ENCODE peak calls at places on chromosomes 13 and 19, in four cellular contexts. One of them, this sample, is unnamed.

GRCh38 chr19:31338069-31338767 is 11.0 kb downstream of the TSHZ3 start:
- DNase-seq in CD4-positive, alpha-beta T cell: no peak
- DNase-seq in lung: no peak
- DNase-seq in breast epithelium: no peak
- DNase-seq in this sample: no peak

GRCh38 chr19:48741222-48741999 is 1.0 kb upstream of the RASIP1 start:
- DNase-seq in CD4-positive, alpha-beta T cell: no peak
- DNase-seq in lung: no peak
- DNase-seq in breast epithelium: no peak
- DNase-seq in this sample: no peak

GRCh38 chr13:94178625-94179244 is 300.7 kb downstream of the DCT start:
- DNase-seq in CD4-positive, alpha-beta T cell: no peak
- DNase-seq in lung: no peak
- DNase-seq in breast epithelium: no peak
- DNase-seq in this sample: no peak

GRCh38 chr19:16654621-16655020 is 5.3 kb downstream of the SMIM7 start:
- DNase-seq in CD4-positive, alpha-beta T cell: no peak
- DNase-seq in lung: no peak
- DNase-seq in breast epithelium: no peak
- DNase-seq in this sample: no peak

GRCh38 chr19:18109731-18110671 is 12.4 kb downstream of the MAST3 start:
- DNase-seq in CD4-positive, alpha-beta T cell: peak; percentile 63
- DNase-seq in lung: peak; percentile 54
- DNase-seq in breast epithelium: no peak
- DNase-seq in this sample: peak; percentile 68

GRCh38 chr13:113383089-113383488 is 19.2 kb upstream of the GRTP1 start:
- DNase-seq in CD4-positive, alpha-beta T cell: no peak
- DNase-seq in lung: no peak
- DNase-seq in breast epithelium: no peak
- DNase-seq in this sample: no peak

GRCh38 chr13:23617551-23618014 is 47.4 kb downstream of the TNFRSF19 start:
- DNase-seq in CD4-positive, alpha-beta T cell: no peak
- DNase-seq in lung: no peak
- DNase-seq in breast epithelium: no peak
- DNase-seq in this sample: no peak

GRCh38 chr13:46666727-46667456 is 113.9 kb downstream of the LRCH1 start:
- DNase-seq in CD4-positive, alpha-beta T cell: no peak
- DNase-seq in lung: no peak
- DNase-seq in breast epithelium: no peak
- DNase-seq in this sample: no peak

GRCh38 chr13:113052206-113052605 is 53.4 kb upstream of the F7 start:
- DNase-seq in CD4-positive, alpha-beta T cell: no peak
- DNase-seq in lung: no peak
- DNase-seq in breast epithelium: no peak
- DNase-seq in this sample: no peak

GRCh38 chr13:78625384-78625783 is 22.0 kb upstream of the POU4F1 start:
- DNase-seq in CD4-positive, alpha-beta T cell: no peak
- DNase-seq in lung: no peak
- DNase-seq in breast epithelium: no peak
- DNase-seq in this sample: no peak

GRCh38 chr19:632228-633067 is 889 bp downstream of the POLRMT start:
- DNase-seq in CD4-positive, alpha-beta T cell: no peak
- DNase-seq in lung: no peak
- DNase-seq in breast epithelium: no peak
- DNase-seq in this sample: no peak

GRCh38 chr13:61470801-61471200 is 55.2 kb upstream of the PCDH20 start:
- DNase-seq in CD4-positive, alpha-beta T cell: no peak
- DNase-seq in lung: no peak
- DNase-seq in breast epithelium: no peak
- DNase-seq in this sample: no peak

GRCh38 chr19:39438270-39438934 is 2.7 kb upstream of the RPS16 start:
- DNase-seq in CD4-positive, alpha-beta T cell: no peak
- DNase-seq in lung: no peak
- DNase-seq in breast epithelium: no peak
- DNase-seq in this sample: no peak

GRCh38 chr19:2477141-2477710 is 1.3 kb downstream of the GADD45B start:
- DNase-seq in CD4-positive, alpha-beta T cell: peak; percentile 54
- DNase-seq in lung: peak; percentile 48
- DNase-seq in breast epithelium: no peak
- DNase-seq in this sample: peak; percentile 27

GRCh38 chr13:45941261-45941660 is 89.7 kb upstream of the SIAH3 start:
- DNase-seq in CD4-positive, alpha-beta T cell: no peak
- DNase-seq in lung: no peak
- DNase-seq in breast epithelium: no peak
- DNase-seq in this sample: no peak

GRCh38 chr19:56841194-56841546 is 644 bp upstream of the PEG3 start:
- DNase-seq in CD4-positive, alpha-beta T cell: no peak
- DNase-seq in lung: no peak
- DNase-seq in breast epithelium: no peak
- DNase-seq in this sample: no peak

GRCh38 chr19:16754207-16754806 is 34.7 kb downstream of the NWD1 start:
- DNase-seq in CD4-positive, alpha-beta T cell: no peak
- DNase-seq in lung: no peak
- DNase-seq in breast epithelium: no peak
- DNase-seq in this sample: no peak

GRCh38 chr13:73865027-73865426 is 269.2 kb downstream of the KLF12 start:
- DNase-seq in CD4-positive, alpha-beta T cell: no peak
- DNase-seq in lung: no peak
- DNase-seq in breast epithelium: no peak
- DNase-seq in this sample: no peak

GRCh38 chr13:73874460-73874859 is 259.7 kb downstream of the KLF12 start:
- DNase-seq in CD4-positive, alpha-beta T cell: no peak
- DNase-seq in lung: no peak
- DNase-seq in breast epithelium: no peak
- DNase-seq in this sample: no peak

GRCh38 chr13:73870970-73871935 is 263.0 kb downstream of the KLF12 start:
- DNase-seq in CD4-positive, alpha-beta T cell: no peak
- DNase-seq in lung: no peak
- DNase-seq in breast epithelium: no peak
- DNase-seq in this sample: no peak

GRCh38 chr13:73872397-73872796 is 261.8 kb downstream of the KLF12 start:
- DNase-seq in CD4-positive, alpha-beta T cell: no peak
- DNase-seq in lung: no peak
- DNase-seq in breast epithelium: no peak
- DNase-seq in this sample: no peak

GRCh38 chr13:73870036-73870741 is 264.0 kb downstream of the KLF12 start:
- DNase-seq in CD4-positive, alpha-beta T cell: no peak
- DNase-seq in lung: no peak
- DNase-seq in breast epithelium: no peak
- DNase-seq in this sample: no peak
- H3K27ac ChIP-seq in CD4-positive, alpha-beta T cell: no peak overlapping the region
- H3K27ac ChIP-seq in lung: peak overlapping the region; percentile 2
- H3K27ac ChIP-seq in breast epithelium: no peak overlapping the region
- H3K27ac ChIP-seq in this sample: no peak overlapping the region

DNA sequence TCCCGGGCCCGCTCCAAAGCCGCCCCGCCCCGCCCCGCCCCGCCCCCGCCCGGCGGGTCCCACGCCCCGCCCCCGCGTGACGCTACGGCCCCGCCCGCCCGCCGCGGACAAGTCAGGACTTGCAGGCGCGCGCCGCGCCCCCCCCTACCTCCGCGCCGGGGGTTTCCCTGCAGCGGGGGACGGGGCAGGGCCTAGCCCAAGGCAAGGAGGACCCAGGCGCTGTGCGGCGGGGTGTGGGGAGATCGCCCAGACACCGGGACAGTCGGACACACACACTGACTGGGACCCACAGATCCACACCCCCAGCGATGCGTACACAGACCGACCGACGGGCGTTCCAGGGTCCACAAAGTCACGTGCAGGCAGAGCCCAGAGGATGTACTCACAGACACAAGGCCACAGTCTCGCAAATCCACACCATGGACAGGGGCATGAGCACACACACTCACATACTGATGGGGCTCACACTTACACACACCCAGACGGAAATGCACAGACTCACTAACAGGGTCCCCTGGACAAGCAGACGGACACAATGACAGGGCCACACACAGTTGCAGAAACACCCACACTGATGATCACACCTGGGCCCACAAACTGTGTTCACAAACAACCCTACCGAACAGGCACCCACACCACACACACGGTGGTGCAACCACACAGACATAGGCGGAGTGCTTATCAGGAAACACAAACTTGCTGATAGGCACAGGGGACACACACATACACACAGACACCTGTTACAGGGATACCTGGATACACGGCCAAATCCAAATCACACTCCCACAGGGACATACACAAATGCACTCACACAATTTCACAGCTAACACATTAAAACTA is 436 bp upstream of the BBC3 start:
- DNase-seq in CD4-positive, alpha-beta T cell: peak; percentile 92
- DNase-seq in lung: peak; percentile 86
- DNase-seq in breast epithelium: peak; percentile 83
- DNase-seq in this sample: peak; percentile 51
- H3K27ac ChIP-seq in CD4-positive, alpha-beta T cell: no peak overlapping the region
- H3K27ac ChIP-seq in lung: no peak overlapping the region
- H3K27ac ChIP-seq in breast epithelium: peak overlapping the region; percentile 100
- H3K27ac ChIP-seq in this sample: peak overlapping the region; percentile 81

DNA sequence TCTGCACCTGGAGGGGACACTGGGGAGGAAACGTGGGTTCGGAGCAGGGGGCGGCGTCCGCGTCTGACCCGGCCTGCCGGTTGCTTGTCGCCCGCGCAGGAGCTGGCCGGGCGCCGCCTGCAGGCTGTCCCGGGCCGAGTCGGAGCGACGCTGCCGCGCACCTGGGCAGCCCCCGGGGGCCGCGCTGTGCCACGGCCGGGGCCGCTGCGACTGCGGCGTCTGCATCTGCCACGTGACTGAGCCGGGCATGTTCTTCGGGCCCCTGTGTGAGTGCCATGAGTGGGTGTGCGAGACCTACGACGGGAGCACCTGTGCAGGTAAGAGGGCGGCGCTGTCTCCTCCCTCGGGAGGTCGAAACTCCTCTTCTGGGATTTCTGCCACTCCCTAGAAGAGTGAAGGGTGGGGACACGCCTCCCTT is 1.3 kb downstream of the ITGBL1 start:
- DNase-seq in CD4-positive, alpha-beta T cell: no peak
- DNase-seq in lung: peak; percentile 32
- DNase-seq in breast epithelium: peak; percentile 41
- DNase-seq in this sample: no peak
- H3K27ac ChIP-seq in CD4-positive, alpha-beta T cell: no peak overlapping the region
- H3K27ac ChIP-seq in lung: no peak overlapping the region
- H3K27ac ChIP-seq in breast epithelium: peak overlapping the region; percentile 45
- H3K27ac ChIP-seq in this sample: no peak overlapping the region

GRCh38 chr19:50332014-50332263 is 2.8 kb upstream of the KCNC3 start:
- DNase-seq in CD4-positive, alpha-beta T cell: no peak
- DNase-seq in lung: no peak
- DNase-seq in breast epithelium: no peak
- DNase-seq in this sample: no peak
- H3K27ac ChIP-seq in CD4-positive, alpha-beta T cell: no peak overlapping the region
- H3K27ac ChIP-seq in lung: no peak overlapping the region
- H3K27ac ChIP-seq in breast epithelium: peak overlapping the region; percentile 88
- H3K27ac ChIP-seq in this sample: peak overlapping the region; percentile 94

DNA sequence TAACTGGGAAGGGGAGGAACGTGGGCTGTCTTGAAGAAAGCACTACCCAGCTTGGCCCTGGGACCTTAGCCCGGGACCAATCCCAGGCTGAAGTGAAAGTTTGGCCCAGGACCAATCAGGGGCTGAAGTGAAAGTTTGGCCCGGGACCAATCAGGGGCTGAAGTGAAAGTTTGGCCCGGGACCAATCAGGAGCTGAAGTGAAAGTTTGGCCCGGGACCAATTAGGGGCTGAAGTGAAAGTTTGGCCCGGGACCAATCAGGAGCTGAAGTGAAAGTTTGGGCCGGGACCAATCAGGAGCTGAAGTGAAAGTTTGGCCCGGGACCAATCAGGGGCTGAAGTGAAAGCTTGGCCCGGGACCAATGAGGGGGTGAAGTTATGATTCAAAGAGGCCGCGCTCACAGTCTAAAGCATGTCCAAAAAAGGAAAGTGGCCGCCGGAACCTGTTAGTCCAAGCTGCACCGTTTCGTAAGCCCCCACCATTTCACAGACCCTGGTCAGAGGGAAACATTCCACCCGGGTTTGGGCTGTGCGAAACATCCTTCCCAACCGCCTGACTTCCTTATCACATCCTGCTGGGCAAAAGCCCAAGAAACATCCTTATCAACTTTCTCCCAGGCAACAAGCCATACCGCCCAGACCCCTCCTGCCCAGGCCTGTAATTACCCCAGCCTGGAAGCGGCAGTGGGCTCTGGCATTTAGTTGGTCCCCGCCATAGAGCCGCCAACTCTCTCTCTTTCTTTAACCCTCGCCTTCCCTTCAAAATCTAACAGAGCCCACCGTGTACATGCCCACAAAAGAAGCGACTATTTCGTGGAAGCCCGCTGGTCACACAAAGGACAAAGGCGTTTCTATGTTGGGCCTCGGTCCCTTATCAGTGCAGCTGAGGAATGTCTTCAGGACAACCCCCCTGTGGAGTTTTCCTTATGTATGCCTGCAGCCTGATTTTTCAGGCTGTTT is 1.1 kb downstream of the ZNF850 start:
- DNase-seq in CD4-positive, alpha-beta T cell: no peak
- DNase-seq in lung: peak; percentile 53
- DNase-seq in breast epithelium: peak; percentile 62
- DNase-seq in this sample: peak; percentile 46
- H3K27ac ChIP-seq in CD4-positive, alpha-beta T cell: no peak overlapping the region
- H3K27ac ChIP-seq in lung: peak overlapping the region; percentile 93
- H3K27ac ChIP-seq in breast epithelium: peak overlapping the region; percentile 84
- H3K27ac ChIP-seq in this sample: peak overlapping the region; percentile 95

GRCh38 chr13:90246946-90247345 is 1100.5 kb upstream of the MIR17HG start:
- DNase-seq in CD4-positive, alpha-beta T cell: no peak
- DNase-seq in lung: no peak
- DNase-seq in breast epithelium: no peak
- DNase-seq in this sample: no peak
- H3K27ac ChIP-seq in CD4-positive, alpha-beta T cell: no peak overlapping the region
- H3K27ac ChIP-seq in lung: no peak overlapping the region
- H3K27ac ChIP-seq in breast epithelium: no peak overlapping the region
- H3K27ac ChIP-seq in this sample: no peak overlapping the region

DNA sequence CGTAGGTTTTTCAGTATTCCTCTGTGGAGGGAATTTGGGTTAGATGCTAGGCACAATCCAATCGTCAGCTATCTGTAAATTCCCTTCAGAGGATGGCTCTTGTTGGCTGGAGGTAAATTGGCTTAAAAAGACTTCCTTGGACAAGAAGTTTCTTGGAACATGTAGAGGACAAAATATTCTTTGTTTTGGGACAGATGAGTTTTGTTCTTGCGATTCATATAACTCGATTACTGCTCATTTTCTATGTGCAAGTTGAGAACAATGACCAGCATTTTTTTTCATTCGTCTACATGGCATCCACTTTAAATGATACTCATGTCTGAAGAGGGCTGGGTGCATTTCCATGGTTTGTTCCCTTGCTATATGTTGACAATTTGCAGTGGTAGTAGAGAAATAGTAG is 41.7 kb downstream of the COL4A2 start:
- DNase-seq in CD4-positive, alpha-beta T cell: no peak
- DNase-seq in lung: no peak
- DNase-seq in breast epithelium: no peak
- DNase-seq in this sample: no peak
- H3K27ac ChIP-seq in CD4-positive, alpha-beta T cell: no peak overlapping the region
- H3K27ac ChIP-seq in lung: no peak overlapping the region
- H3K27ac ChIP-seq in breast epithelium: peak overlapping the region; percentile 74
- H3K27ac ChIP-seq in this sample: no peak overlapping the region

This sample was measured in substantia nigra.